ENCODE peak calls at places on chromosomes 12 and 14, in four cellular contexts. V is GM23248, E is fibroblast of lung, Z is aorta. F is an unnamed sample.

GRCh38 chr14:99727096-99727870 is 43.2 kb downstream of the CYP46A1 start:
- DNase-seq in E (no peak), V (no peak), Z (peak), F (no peak)

GRCh38 chr12:31865023-31865422 is 94.2 kb upstream of the RESF1 start:
- DNase-seq in Z (no peak), V (no peak), E (no peak), F (no peak)

GRCh38 chr12:9606247-9606646 is 1.5 kb downstream of the KLRB1 start:
- DNase-seq in E (no peak), V (no peak), Z (no peak), F (no peak)

GRCh38 chr12:13193403-13194100 is 3.0 kb upstream of the EMP1 start:
- DNase-seq in Z (no peak), V (peak), E (no peak), F (no peak)

GRCh38 chr14:33556382-33557121 is 394.3 kb downstream of the EGLN3 start:
- DNase-seq in E (no peak), Z (no peak), V (peak), F (no peak)

GRCh38 chr12:56469007-56469930 is 891 bp downstream of the SPRYD4 start:
- DNase-seq in Z (no peak), V (peak), E (no peak), F (no peak)

GRCh38 chr12:51889216-51890134 is 1.6 kb downstream of the ANKRD33 start:
- DNase-seq in Z (no peak), V (no peak), E (peak), F (no peak)

GRCh38 chr14:54708982-54709381 is 142.1 kb downstream of the SAMD4A start:
- DNase-seq in V (no peak), E (no peak), Z (no peak), F (no peak)

GRCh38 chr14:56945291-56945690 is 135.0 kb upstream of the OTX2 start:
- DNase-seq in Z (no peak), E (no peak), V (no peak), F (no peak)

GRCh38 chr12:13254311-13254710 is 57.8 kb downstream of the EMP1 start:
- DNase-seq in E (no peak), V (no peak), Z (no peak), F (no peak)

GRCh38 chr12:67773896-67774295 is 125.4 kb downstream of the DYRK2 start:
- DNase-seq in E (peak), Z (no peak), V (no peak), F (no peak)

GRCh38 chr12:110582286-110583136 is 607 bp downstream of the PPTC7 start:
- DNase-seq in E (peak), Z (peak), V (peak), F (no peak)

GRCh38 chr14:50550294-50550693 is 9.7 kb upstream of the ATL1 start:
- DNase-seq in Z (no peak), E (no peak), V (no peak), F (no peak)

GRCh38 chr14:78606111-78606510 is 435.9 kb downstream of the NRXN3 start:
- DNase-seq in E (peak), V (peak), Z (no peak), F (peak)

GRCh38 chr14:76126066-76126465 is 25.7 kb upstream of the GPATCH2L start:
- DNase-seq in Z (peak), V (no peak), E (no peak), F (no peak)

GRCh38 chr12:16523570-16524331 is 82.2 kb downstream of the LMO3 start:
- DNase-seq in V (peak), E (peak), Z (no peak), F (no peak)

GRCh38 chr12:118357327-118358007 is 15.2 kb downstream of the TAOK3 start:
- DNase-seq in V (peak), E (peak), Z (no peak), F (no peak)

GRCh38 chr14:47557894-47558293 is 117.5 kb downstream of the MDGA2 start:
- DNase-seq in E (no peak), Z (no peak), V (no peak), F (no peak)

GRCh38 chr12:111298583-111299436 is 70.1 kb downstream of the PHETA1 start:
- DNase-seq in E (peak), Z (no peak), V (peak), F (peak)

GRCh38 chr14:71246539-71246938 is 339.3 kb downstream of the PCNX1 start:
- DNase-seq in Z (no peak), V (no peak), E (no peak), F (no peak)

GRCh38 chr14:24690492-24690891 is 56.5 kb upstream of the GZMB start:
- DNase-seq in V (no peak), E (no peak), Z (no peak), F (no peak)

GRCh38 chr12:126040307-126040706 is 975.1 kb downstream of the AACS start:
- DNase-seq in V (no peak), Z (no peak), E (no peak), F (no peak)

GRCh38 chr12:69657376-69658137 is 41.5 kb downstream of the BEST3 start:
- DNase-seq in V (no peak), E (peak), Z (no peak), F (no peak)

GRCh38 chr12:58877243-58877743 is 43.0 kb downstream of the LRIG3 start:
- DNase-seq in E (peak), V (peak), Z (no peak), F (peak)

GRCh38 chr14:76352639-76353281 is 23.2 kb upstream of the ESRRB start:
- DNase-seq in Z (peak), E (peak), V (peak), F (peak)

GRCh38 chr12:67818379-67819001 is 169.9 kb downstream of the DYRK2 start:
- DNase-seq in E (no peak), V (no peak), Z (no peak), F (no peak)

GRCh38 chr12:124293286-124294003 is 1.4 kb upstream of the RFLNA start:
- DNase-seq in E (no peak), V (no peak), Z (no peak), F (no peak)

GRCh38 chr12:3364226-3364625 is 126.8 kb upstream of the PRMT8 start:
- DNase-seq in V (no peak), Z (no peak), E (no peak), F (no peak)

GRCh38 chr12:4603946-4604345 is 41.9 kb downstream of the DYRK4 start:
- DNase-seq in Z (no peak), E (no peak), V (no peak), F (no peak)

GRCh38 chr12:54216580-54217308 is 28.0 kb upstream of the SMUG1 start:
- DNase-seq in V (peak), Z (peak), E (peak), F (no peak)

GRCh38 chr14:65234752-65235361 is 132.5 kb upstream of the MAX start:
- DNase-seq in Z (no peak), V (no peak), E (no peak), F (no peak)

GRCh38 chr12:107351716-107352115 is 258.4 kb upstream of the CRY1 start:
- DNase-seq in Z (no peak), E (no peak), V (no peak), F (no peak)

GRCh38 chr12:5481645-5482044 is 49.7 kb downstream of the NTF3 start:
- DNase-seq in E (no peak), Z (no peak), V (no peak), F (no peak)

GRCh38 chr14:92154283-92154942 is 32.6 kb downstream of the CPSF2 start:
- DNase-seq in V (peak), E (peak), Z (no peak), F (no peak)

GRCh38 chr12:98736352-98737326 is 91.5 kb downstream of the APAF1 start:
- DNase-seq in V (no peak), E (peak), Z (no peak), F (no peak)

GRCh38 chr12:41023836-41024235 is 164.3 kb upstream of the PDZRN4 start:
- DNase-seq in Z (no peak), V (no peak), E (no peak), F (no peak)

DNA sequence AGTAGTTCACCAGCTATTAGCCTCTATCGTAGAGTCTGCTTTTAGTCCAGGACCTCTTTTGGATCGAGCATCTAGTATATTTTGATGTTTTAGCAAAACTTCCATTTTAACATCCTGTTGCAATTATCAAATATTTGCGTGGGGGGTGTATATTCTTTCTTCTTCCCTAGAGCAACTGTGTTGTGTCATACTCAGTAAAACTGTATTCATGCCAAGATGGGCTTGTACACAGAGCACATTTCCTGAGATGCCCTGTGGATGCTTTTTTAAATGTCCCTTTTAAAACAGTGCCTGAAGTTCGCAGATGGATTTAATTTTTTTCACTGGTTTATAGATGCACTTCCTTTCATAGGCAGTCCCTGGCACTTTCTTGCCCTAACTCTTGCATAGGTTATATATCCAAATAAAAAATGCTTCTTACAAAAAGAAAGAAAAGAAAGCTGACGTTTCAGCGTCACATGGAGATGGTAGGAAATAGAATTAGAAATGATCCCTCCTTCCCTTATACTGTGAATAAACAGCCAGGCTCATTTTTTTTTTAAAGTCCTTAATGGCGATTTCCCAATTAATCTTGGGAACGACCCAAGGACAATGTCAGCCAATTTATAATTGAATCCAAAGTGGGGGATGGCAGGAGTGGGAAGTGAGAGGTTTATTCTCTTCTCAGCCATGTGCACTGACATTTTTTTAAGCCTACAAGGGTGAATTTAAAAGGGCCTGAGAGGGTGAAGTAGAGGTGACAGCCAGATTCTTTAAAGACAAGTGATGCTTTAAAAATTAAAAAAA is 247.0 kb downstream of the SLC41A2 start:
- DNase-seq in V (peak), Z (no peak), E (peak), F (peak)
- H3K4me3 ChIP-seq in V (peak), Z (no peak), E (peak), F (no peak)

GRCh38 chr12:131896811-131897270 is 2.4 kb downstream of the ULK1 start:
- DNase-seq in E (no peak), Z (peak), V (no peak), F (no peak)
- H3K4me3 ChIP-seq in E (no peak), Z (no peak), V (no peak), F (peak)

GRCh38 chr14:90671835-90672234 is 144.4 kb downstream of the TTC7B start:
- DNase-seq in Z (no peak), V (no peak), E (no peak), F (no peak)
- H3K4me3 ChIP-seq in Z (no peak), V (no peak), E (no peak), F (no peak)

GRCh38 chr14:72617391-72618011 is 276.4 kb downstream of the DPF3 start:
- DNase-seq in V (peak), Z (no peak), E (no peak), F (no peak)
- H3K4me3 ChIP-seq in V (no peak), Z (no peak), E (no peak), F (no peak)

GRCh38 chr14:74683406-74683805 is 29.5 kb downstream of the AREL1 start:
- DNase-seq in V (no peak), E (no peak), Z (no peak), F (no peak)

GRCh38 chr14:74686324-74686723 is 26.6 kb downstream of the AREL1 start:
- DNase-seq in V (no peak), E (no peak), Z (no peak), F (no peak)

GRCh38 chr14:74684444-74684843 is 28.4 kb downstream of the AREL1 start:
- DNase-seq in V (no peak), E (no peak), Z (no peak), F (no peak)

GRCh38 chr14:74682169-74682952 is 30.5 kb downstream of the AREL1 start:
- DNase-seq in Z (no peak), V (no peak), E (no peak), F (no peak)

DNA sequence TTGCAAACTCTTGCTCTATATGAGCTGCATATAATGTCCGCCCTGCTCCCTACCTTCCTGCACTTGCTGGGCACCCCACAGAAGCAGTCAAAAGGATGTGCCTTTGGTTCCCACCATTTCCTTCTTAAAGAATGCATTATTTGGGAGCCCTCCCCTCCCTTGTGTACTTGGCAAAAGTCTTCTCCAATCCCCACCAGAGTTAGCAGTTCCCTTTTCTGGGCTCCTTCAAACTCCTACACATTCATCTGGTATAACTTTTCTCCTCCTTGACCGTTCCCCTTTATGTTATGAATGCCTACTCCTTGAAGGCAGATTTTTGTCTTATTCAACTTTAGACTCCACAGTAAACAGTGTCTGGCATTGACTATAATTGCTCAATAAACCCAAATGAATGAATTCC is 27.8 kb downstream of the AREL1 start:
- DNase-seq in Z (no peak), E (no peak), V (no peak), F (no peak)
- H3K4me3 ChIP-seq in Z (no peak), E (no peak), V (no peak), F (no peak)

GRCh38 chr12:14589169-14590004 is 21.7 kb upstream of the PLBD1 start:
- DNase-seq in V (no peak), E (no peak), Z (no peak), F (no peak)

GRCh38 chr12:14588571-14588970 is 20.9 kb upstream of the PLBD1 start:
- DNase-seq in Z (no peak), V (no peak), E (no peak), F (no peak)
- H3K4me3 ChIP-seq in Z (no peak), V (no peak), E (no peak), F (no peak)

GRCh38 chr14:93787465-93788306 is 599 bp downstream of the PRIMA1 start:
- DNase-seq in V (no peak), Z (no peak), E (no peak), F (no peak)

GRCh38 chr14:93788557-93789365 is 476 bp upstream of the PRIMA1 start:
- DNase-seq in Z (peak), V (peak), E (no peak), F (no peak)

GRCh38 chr14:93788307-93788556 is at the start of gene PRIMA1:
- DNase-seq in Z (no peak), V (no peak), E (no peak), F (no peak)

GRCh38 chr14:93790966-93791365 is 2.7 kb upstream of the PRIMA1 start:
- DNase-seq in V (no peak), Z (peak), E (no peak), F (no peak)

DNA sequence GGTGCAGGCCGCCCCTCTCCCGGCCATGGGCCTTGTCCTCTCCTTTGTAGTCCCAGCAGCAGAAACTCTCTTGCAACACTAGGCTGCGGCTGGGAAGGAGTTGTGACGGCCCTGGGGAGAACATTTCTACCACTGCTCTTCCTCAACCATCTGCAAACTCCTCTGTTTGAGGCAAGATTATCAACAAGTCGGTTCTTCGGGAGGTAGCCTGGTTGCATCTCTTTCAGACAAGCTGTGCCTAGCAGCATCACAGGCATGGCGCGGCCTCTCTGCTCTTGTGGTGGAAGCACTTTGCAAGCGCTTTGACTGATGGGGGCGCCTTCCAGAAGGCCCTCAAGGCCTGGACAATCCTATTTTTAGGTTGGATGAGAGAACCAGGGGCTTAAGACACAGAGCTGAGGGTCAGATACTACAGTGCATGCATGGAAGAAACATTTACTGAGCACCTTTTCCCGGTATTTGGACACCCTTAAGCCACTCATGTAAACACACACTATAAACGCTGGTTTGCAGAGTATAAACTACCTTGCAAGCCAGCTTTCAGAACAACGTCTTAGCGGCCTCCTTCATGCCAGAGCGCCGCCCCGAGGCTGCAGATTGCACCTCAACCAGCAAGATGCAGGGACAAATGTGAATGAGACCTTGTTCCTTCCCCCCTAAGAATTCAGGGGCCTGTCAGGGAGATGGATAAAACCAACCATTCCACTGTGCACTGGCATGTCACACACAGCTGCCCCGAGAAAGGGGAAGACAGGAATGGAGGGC is 1.3 kb upstream of the PRIMA1 start:
- DNase-seq in V (peak), Z (no peak), E (no peak), F (no peak)
- H3K4me3 ChIP-seq in V (no peak), Z (no peak), E (no peak), F (no peak)

F was measured in skeletal muscle cell.